ENCODE peak calls at places on chromosome 19, in five cellular contexts. F is right lobe of liver, R is pancreas, X is thyroid gland, G is IMR-90. V is an unnamed sample.

GRCh38 chr19:43316591-43317319 is 36.7 kb upstream of the CD177 start:
- DNase-seq in F (no peak), R (no peak), X (no peak), G (peak; percentile 45), V (peak; percentile 68)

GRCh38 chr19:6533746-6534418 is 3.1 kb downstream of the TNFSF9 start:
- DNase-seq in F (no peak), R (no peak), X (no peak), G (no peak), V (no peak)

GRCh38 chr19:45187421-45188100 is 9.0 kb downstream of the BLOC1S3 start:
- DNase-seq in F (no peak), R (no peak), X (peak; percentile 31), G (no peak), V (no peak)

GRCh38 chr19:23779645-23780044 is 21.0 kb upstream of the ZNF681 start:
- DNase-seq in F (no peak), R (no peak), X (no peak), G (no peak), V (no peak)

GRCh38 chr19:55226788-55227187 is 1.8 kb downstream of the TMEM86B start:
- DNase-seq in F (no peak), R (no peak), X (no peak), G (no peak), V (no peak)

GRCh38 chr19:43408043-43408442 is 6.6 kb upstream of the TEX101 start:
- DNase-seq in F (no peak), R (no peak), X (no peak), G (no peak), V (no peak)

GRCh38 chr19:44005968-44006367 is 3.2 kb downstream of the ZNF230 start:
- DNase-seq in F (no peak), R (no peak), X (no peak), G (peak; percentile 23), V (peak; percentile 76)

GRCh38 chr19:17209126-17210036 is 5.8 kb upstream of the USE1 start:
- DNase-seq in F (no peak), R (no peak), X (no peak), G (peak; percentile 20), V (peak; percentile 38)

GRCh38 chr19:1004204-1004802 is 4.1 kb downstream of the GRIN3B start:
- DNase-seq in F (no peak), R (no peak), X (no peak), G (no peak), V (no peak)

DNA sequence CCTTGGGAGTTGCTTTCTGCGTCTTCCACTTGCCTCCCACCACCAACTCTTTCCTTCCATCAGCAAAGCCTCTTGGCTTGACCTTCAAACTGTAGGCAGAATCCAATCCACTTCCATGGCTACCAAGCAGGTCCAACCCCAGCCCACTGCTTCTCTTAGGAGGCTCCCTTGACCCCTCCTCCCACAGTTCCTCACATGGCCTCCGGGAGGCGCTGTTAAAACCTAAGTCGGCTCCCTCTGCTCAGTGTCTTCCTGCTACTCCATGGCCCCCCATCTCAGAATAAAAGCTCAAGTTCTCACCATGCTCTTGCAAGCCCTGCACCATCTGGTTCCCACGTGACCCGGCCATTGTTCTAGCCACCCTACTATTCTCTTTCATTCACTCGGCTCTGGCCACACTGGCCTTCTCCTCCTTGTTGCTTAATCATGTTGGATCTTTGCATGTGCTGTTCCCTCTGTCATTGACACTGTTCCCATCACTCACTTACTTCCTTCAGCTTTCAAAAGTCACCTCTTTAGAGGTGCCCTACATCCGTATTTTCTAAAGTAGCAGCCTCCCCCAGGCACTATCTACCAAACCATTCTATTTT is 7.5 kb downstream of the IZUMO2 start:
- DNase-seq in F (no peak), R (no peak), X (no peak), G (no peak), V (no peak)
- H3K4me3 ChIP-seq in F (no peak overlapping the region), R (no peak overlapping the region), X (no peak overlapping the region), G (no peak overlapping the region), V (no peak overlapping the region)

DNA sequence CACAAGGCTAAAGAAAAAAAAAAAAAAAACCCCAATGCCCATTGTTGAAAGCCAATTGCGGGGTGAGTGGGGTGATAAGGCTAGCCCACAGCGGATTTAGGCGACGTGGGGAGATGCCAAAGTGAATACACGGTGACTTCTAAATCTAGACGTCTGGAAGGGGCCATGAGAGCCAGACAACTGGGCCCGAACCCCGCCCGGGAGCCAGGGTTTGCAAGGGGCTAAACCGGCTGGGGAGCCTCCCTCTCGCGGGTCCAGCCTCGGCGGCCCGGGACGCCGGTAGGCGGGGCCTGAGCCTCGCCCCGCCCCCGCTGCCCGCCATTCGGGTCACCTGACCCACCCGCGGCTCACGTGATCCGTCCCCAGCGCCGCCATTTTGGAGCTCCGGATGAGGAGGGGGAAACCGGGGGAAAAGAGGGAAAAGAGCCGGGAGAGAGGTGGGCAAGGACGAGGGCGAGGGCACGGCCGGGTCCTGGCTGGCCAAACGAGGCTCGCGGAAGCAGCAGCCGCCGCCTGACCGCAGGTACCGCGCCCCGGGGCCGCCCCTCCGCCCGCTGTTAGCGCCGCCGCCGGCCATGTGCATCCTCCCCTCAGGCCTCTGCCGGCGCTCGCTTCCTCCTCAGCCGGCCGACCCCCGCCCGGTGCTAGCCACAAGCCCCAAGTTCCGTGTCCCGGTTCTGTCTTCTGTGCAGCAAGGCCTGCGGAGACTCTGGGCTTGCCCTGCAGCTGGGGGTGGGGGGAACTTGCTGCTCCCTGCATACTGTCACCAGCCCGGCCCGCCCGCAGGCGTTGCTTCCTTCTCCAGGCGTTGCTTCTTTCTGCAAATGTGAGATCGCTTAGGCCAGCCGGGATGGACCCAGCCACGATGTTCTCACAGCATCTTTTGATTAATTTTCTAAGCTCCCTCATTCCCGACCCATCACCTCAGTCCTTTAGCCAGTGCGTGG is at the start of gene ZNF507:
- DNase-seq in F (peak; percentile 86), R (peak; percentile 84), X (peak; percentile 80), G (peak; percentile 58), V (peak; percentile 77)
- TF ChIP-seq CTCF in F (no peak), R (no peak), X (no peak), G (peak; percentile 3), V (no peak)

GRCh38 chr19:8322638-8322997 is 1.3 kb downstream of the RPS28 start:
- DNase-seq in F (no peak), R (no peak), X (no peak), G (no peak), V (no peak)
- H3K4me3 ChIP-seq in F (peak overlapping the region; percentile 75), R (peak overlapping the region; percentile 61), X (no peak overlapping the region), G (peak overlapping the region; percentile 82), V (peak overlapping the region; percentile 98)

GRCh38 chr19:31890230-31890629 is 455.2 kb upstream of the ZNF507 start:
- DNase-seq in F (no peak), R (no peak), X (no peak), G (no peak), V (no peak)

GRCh38 chr19:31881988-31882387 is 463.4 kb upstream of the ZNF507 start:
- DNase-seq in F (no peak), R (no peak), X (no peak), G (no peak), V (no peak)

GRCh38 chr19:31882709-31883108 is 462.7 kb upstream of the ZNF507 start:
- DNase-seq in F (no peak), R (no peak), X (no peak), G (no peak), V (no peak)

GRCh38 chr19:31883299-31883990 is 462.0 kb upstream of the ZNF507 start:
- DNase-seq in F (no peak), R (no peak), X (no peak), G (no peak), V (no peak)

GRCh38 chr19:31885280-31885853 is 460.0 kb upstream of the ZNF507 start:
- DNase-seq in F (no peak), R (no peak), X (no peak), G (no peak), V (no peak)
- TF ChIP-seq CTCF in F (no peak), R (no peak), X (no peak), G (no peak), V (no peak)

GRCh38 chr19:29811125-29812079 is at the start of gene CCNE1:
- DNase-seq in F (peak; percentile 95), R (peak; percentile 93), X (peak; percentile 93), G (peak; percentile 74), V (peak; percentile 92)

GRCh38 chr19:29810504-29810871 is 1.3 kb upstream of the CCNE1 start:
- DNase-seq in F (peak; percentile 43), R (peak; percentile 15), X (peak; percentile 68), G (peak; percentile 33), V (peak; percentile 31)

GRCh38 chr19:29807870-29808405 is 3.9 kb upstream of the CCNE1 start:
- DNase-seq in F (peak; percentile 38), R (no peak), X (no peak), G (no peak), V (no peak)

GRCh38 chr19:29812080-29812880 is 489 bp downstream of the CCNE1 start:
- DNase-seq in F (peak; percentile 61), R (peak; percentile 28), X (peak; percentile 20), G (no peak), V (no peak)

GRCh38 chr19:29809795-29810503 is 1.8 kb upstream of the CCNE1 start:
- DNase-seq in F (peak; percentile 4), R (no peak), X (no peak), G (no peak), V (no peak)
- H3K4me3 ChIP-seq in F (no peak overlapping the region), R (no peak overlapping the region), X (no peak overlapping the region), G (no peak overlapping the region), V (no peak overlapping the region)

GRCh38 chr19:4733755-4734345 is 10.2 kb upstream of the DPP9 start:
- DNase-seq in F (no peak), R (no peak), X (no peak), G (no peak), V (no peak)
- TF ChIP-seq CTCF in F (no peak), R (no peak), X (no peak), G (no peak), V (no peak)

GRCh38 chr19:38665950-38666661 is 18.7 kb downstream of the ACTN4 start:
- DNase-seq in F (no peak), R (peak; percentile 64), X (peak; percentile 66), G (peak; percentile 51), V (peak; percentile 89)

GRCh38 chr19:38666662-38667448 is 19.4 kb downstream of the ACTN4 start:
- DNase-seq in F (no peak), R (peak; percentile 84), X (no peak), G (peak; percentile 81), V (peak; percentile 85)

GRCh38 chr19:38665219-38665931 is 17.9 kb downstream of the ACTN4 start:
- DNase-seq in F (no peak), R (no peak), X (no peak), G (no peak), V (no peak)

GRCh38 chr19:38669532-38669931 is 22.1 kb downstream of the ACTN4 start:
- DNase-seq in F (no peak), R (no peak), X (no peak), G (no peak), V (no peak)

DNA sequence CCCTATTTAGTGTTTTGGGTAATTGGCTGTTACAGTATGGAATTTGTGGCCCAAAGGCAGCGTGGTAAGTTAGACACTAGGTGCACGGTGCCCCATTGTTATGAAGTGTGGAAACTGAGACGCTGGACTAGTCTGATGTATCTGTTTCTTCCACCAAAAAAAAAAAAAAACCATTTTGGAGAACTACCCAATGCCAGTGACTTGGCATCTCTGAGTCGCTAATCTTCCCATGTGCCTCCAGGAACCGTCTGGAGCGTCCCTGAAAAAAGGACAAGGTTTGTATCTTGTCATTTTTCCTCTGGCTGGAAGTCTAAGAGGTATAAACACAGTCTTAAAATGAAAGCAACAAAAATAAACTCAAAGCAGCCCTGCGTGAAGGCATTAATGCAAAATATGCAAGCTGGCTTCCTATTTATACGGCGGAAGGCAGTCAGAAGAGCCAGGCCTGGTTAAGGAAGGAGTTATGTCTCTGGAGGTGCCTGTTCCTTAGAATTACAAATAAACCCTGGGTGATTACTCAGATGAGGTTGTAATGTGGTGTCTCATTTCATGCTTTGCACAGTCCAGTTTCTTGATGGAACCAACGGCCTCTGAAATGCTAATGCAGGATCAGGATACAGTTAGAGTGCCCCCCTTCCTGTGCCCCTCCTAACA is 20.2 kb downstream of the ACTN4 start:
- DNase-seq in F (no peak), R (no peak), X (no peak), G (peak; percentile 95), V (peak; percentile 72)
- H3K4me3 ChIP-seq in F (no peak overlapping the region), R (no peak overlapping the region), X (no peak overlapping the region), G (no peak overlapping the region), V (no peak overlapping the region)

V was measured in cardiac fibroblast.